ENCODE peak calls at places on chromosomes 7 and 10, in eight cellular contexts. H is ovary; Z is AG09309; Y is stimulated activated CD4-positive, alpha-beta T cell treated with anti-CD3 and anti-CD28 coated beads, TNF-alpha, amount 100 ng/mL, for 1 hour; M is dorsolateral prefrontal cortex; B is CD4-positive, CD25-positive, alpha-beta regulatory T cell; N is LoVo; X is hypothalamus. T is an unnamed sample.

GRCh38 chr7:47195641-47196040 is 386.3 kb downstream of the TNS3 start:
- DNase-seq in H (no peak), Z (no peak), Y (no peak), M (no peak), B (no peak), N (no peak), X (no peak), T (no peak)

GRCh38 chr10:54914049-54914448 is 113.0 kb upstream of the PCDH15 start:
- DNase-seq in H (no peak), Z (no peak), Y (no peak), M (no peak), B (no peak), N (no peak), X (no peak), T (no peak)

GRCh38 chr10:70679498-70679897 is 7.2 kb downstream of the ADAMTS14 start:
- DNase-seq in H (no peak), Z (peak), Y (no peak), M (no peak), B (no peak), N (no peak), X (no peak), T (no peak)

GRCh38 chr7:69738396-69738889 is 140.2 kb downstream of the AUTS2 start:
- DNase-seq in H (no peak), Z (no peak), Y (no peak), M (no peak), B (no peak), N (no peak), X (no peak), T (no peak)

GRCh38 chr10:75234017-75234682 is 1.6 kb downstream of the COMTD1 start:
- DNase-seq in H (peak), Z (no peak), Y (peak), M (peak), B (peak), N (peak), X (peak), T (peak)

GRCh38 chr10:102649770-102650654 is 5.7 kb downstream of the TRIM8 start:
- DNase-seq in H (no peak), Z (no peak), Y (no peak), M (no peak), B (no peak), N (no peak), X (no peak), T (no peak)

GRCh38 chr7:4189151-4189570 is 492.9 kb upstream of the FOXK1 start:
- DNase-seq in H (peak), Z (no peak), Y (no peak), M (peak), B (no peak), N (no peak), X (peak), T (peak)

GRCh38 chr7:4079366-4079765 is 602.7 kb upstream of the FOXK1 start:
- DNase-seq in H (no peak), Z (no peak), Y (no peak), M (no peak), B (no peak), N (no peak), X (no peak), T (no peak)

GRCh38 chr10:123309740-123310139 is 155.5 kb downstream of the BUB3 start:
- DNase-seq in H (no peak), Z (no peak), Y (no peak), M (no peak), B (no peak), N (no peak), X (no peak), T (no peak)

GRCh38 chr7:134695321-134695860 is 48.7 kb downstream of the BPGM start:
- DNase-seq in H (peak), Z (peak), Y (no peak), M (no peak), B (no peak), N (no peak), X (no peak), T (no peak)

T was measured in frontal cortex.